ENCODE peak calls at places on chromosome 15, in ten cellular contexts. W is GM12891, H is HCT116, P is heart left ventricle, F is endothelial cell of umbilical vein, R is lower leg skin, T is ovary, U is A549, Y is IMR-90, B is uterus. S is an unnamed sample.
A peak's percentile ranks its signal among the peaks of the same experiment; 100 is the strongest.

GRCh38 chr15:100330629-100331215 is 11.1 kb downstream of the ADAMTS17 start:
- DNase-seq in P (no peak), B (no peak), W (no peak), U (no peak), T (no peak), H (no peak), Y (no peak), R (no peak), F (no peak), S (no peak)

GRCh38 chr15:90154861-90155626 is 46.1 kb upstream of the SEMA4B start:
- DNase-seq in R (no peak), B (no peak), P (no peak), U (peak; percentile 62), W (no peak), F (no peak), Y (peak; percentile 95), T (no peak), H (no peak), S (no peak)

GRCh38 chr15:78102741-78103140 is 10.4 kb downstream of the SH2D7 start:
- DNase-seq in H (no peak), F (no peak), R (no peak), W (no peak), Y (no peak), B (no peak), U (no peak), T (no peak), P (no peak), S (no peak)

GRCh38 chr15:81117136-81117535 is 16.9 kb upstream of the CFAP161 start:
- DNase-seq in F (no peak), T (no peak), Y (peak; percentile 66), H (no peak), B (no peak), U (no peak), R (no peak), P (no peak), W (no peak), S (no peak)

GRCh38 chr15:91855684-91856553 is 2.4 kb downstream of the SLCO3A1 start:
- DNase-seq in F (no peak), Y (no peak), W (no peak), U (peak; percentile 73), H (no peak), P (no peak), T (no peak), R (no peak), B (no peak), S (no peak)

GRCh38 chr15:45704329-45705249 is 69.8 kb downstream of the SQOR start:
- DNase-seq in H (no peak), U (no peak), R (no peak), F (peak; percentile 34), P (peak; percentile 7), B (no peak), Y (peak; percentile 37), T (no peak), W (no peak), S (no peak)

GRCh38 chr15:38304486-38304885 is 51.9 kb downstream of the SPRED1 start:
- DNase-seq in W (no peak), B (no peak), T (no peak), U (no peak), P (no peak), Y (no peak), R (no peak), H (no peak), F (no peak), S (no peak)

GRCh38 chr15:90344632-90345031 is 7.5 kb upstream of the ZNF774 start:
- DNase-seq in Y (no peak), W (no peak), P (no peak), U (no peak), B (no peak), H (no peak), F (no peak), T (no peak), R (no peak), S (no peak)

GRCh38 chr15:66854012-66854965 is 152.3 kb downstream of the SMAD6 start:
- DNase-seq in T (no peak), Y (no peak), R (no peak), U (no peak), H (no peak), F (no peak), B (no peak), P (peak; percentile 5), W (no peak), S (no peak)

GRCh38 chr15:57019496-57020160 is 101.2 kb downstream of the TCF12 start:
- DNase-seq in H (no peak), W (no peak), R (peak; percentile 23), Y (no peak), T (no peak), U (no peak), P (no peak), B (no peak), F (no peak), S (no peak)

GRCh38 chr15:60933914-60934885 is 294.9 kb downstream of the RORA start:
- DNase-seq in W (no peak), P (no peak), Y (peak; percentile 11), F (no peak), B (no peak), T (no peak), U (no peak), H (no peak), R (no peak), S (no peak)

GRCh38 chr15:50135123-50135541 is 16.1 kb upstream of the ATP8B4 start:
- DNase-seq in Y (peak; percentile 10), F (no peak), U (peak; percentile 51), R (no peak), P (no peak), W (no peak), H (no peak), T (no peak), B (no peak), S (peak; percentile 3)

GRCh38 chr15:41511331-41512077 is 2.1 kb downstream of the LTK start:
- DNase-seq in H (no peak), U (no peak), F (no peak), W (no peak), Y (no peak), R (no peak), T (no peak), B (no peak), P (no peak), S (no peak)

GRCh38 chr15:40843885-40844542 is at the start of gene SPINT1:
- DNase-seq in W (peak; percentile 43), P (no peak), U (no peak), Y (no peak), H (no peak), B (no peak), T (no peak), F (no peak), R (no peak), S (no peak)

DNA sequence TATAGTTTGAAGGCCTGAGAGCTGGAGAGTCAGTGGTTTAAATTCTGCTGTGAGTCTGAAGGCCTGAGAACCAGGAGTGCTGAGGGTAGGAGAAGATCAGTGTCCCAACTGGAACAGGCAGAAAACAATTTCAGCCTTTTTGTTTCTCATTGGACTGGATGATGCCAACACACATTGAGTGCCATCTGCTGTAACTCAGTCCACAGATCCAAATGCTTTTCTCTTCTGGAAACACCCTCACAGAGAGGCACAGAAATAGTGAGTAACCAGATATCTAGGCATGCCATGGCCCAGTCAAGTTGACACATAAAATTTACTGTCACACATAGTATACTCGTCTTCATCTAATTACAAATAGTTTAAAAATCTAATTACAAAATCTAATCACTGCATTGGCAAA is 100.8 kb downstream of the NEO1 start:
- DNase-seq in B (no peak), P (no peak), R (no peak), W (no peak), F (no peak), H (no peak), T (no peak), U (no peak), Y (no peak), S (no peak)
- TF ChIP-seq POLR2A in B (no peak), P (no peak), R (no peak), W (no peak), F (no peak), H (no peak), T (no peak), U (no peak), Y (no peak), S (no peak)

GRCh38 chr15:42548258-42549051 is at the start of the genes HAUS2 and LRRC57:
- DNase-seq in T (peak; percentile 90), P (peak; percentile 89), H (peak; percentile 72), B (peak; percentile 83), F (peak; percentile 88), U (peak; percentile 88), R (peak; percentile 73), W (peak; percentile 90), Y (peak; percentile 78), S (peak; percentile 82)
- TF ChIP-seq POLR2A in T (peak; percentile 90), P (no peak), H (peak; percentile 94), B (peak; percentile 94), F (peak; percentile 95), U (peak; percentile 92), R (peak; percentile 55), W (peak; percentile 85), Y (peak; percentile 73), S (peak; percentile 96)

GRCh38 chr15:63362873-63363272 is 18.8 kb downstream of the CA12 start:
- DNase-seq in U (no peak), F (no peak), H (no peak), Y (no peak), P (no peak), W (no peak), R (no peak), T (no peak), B (no peak), S (no peak)

GRCh38 chr15:63362196-63362595 is 19.4 kb downstream of the CA12 start:
- DNase-seq in B (no peak), Y (no peak), T (no peak), U (no peak), H (no peak), P (peak; percentile 50), R (no peak), F (no peak), W (no peak), S (no peak)

GRCh38 chr15:63358296-63359029 is 23.2 kb downstream of the CA12 start:
- DNase-seq in H (no peak), P (no peak), U (no peak), F (no peak), Y (no peak), W (no peak), B (no peak), R (no peak), T (no peak), S (no peak)

GRCh38 chr15:63357657-63358161 is 23.9 kb downstream of the CA12 start:
- DNase-seq in F (no peak), H (no peak), W (no peak), R (no peak), U (no peak), P (no peak), T (no peak), B (no peak), Y (no peak), S (no peak)

DNA sequence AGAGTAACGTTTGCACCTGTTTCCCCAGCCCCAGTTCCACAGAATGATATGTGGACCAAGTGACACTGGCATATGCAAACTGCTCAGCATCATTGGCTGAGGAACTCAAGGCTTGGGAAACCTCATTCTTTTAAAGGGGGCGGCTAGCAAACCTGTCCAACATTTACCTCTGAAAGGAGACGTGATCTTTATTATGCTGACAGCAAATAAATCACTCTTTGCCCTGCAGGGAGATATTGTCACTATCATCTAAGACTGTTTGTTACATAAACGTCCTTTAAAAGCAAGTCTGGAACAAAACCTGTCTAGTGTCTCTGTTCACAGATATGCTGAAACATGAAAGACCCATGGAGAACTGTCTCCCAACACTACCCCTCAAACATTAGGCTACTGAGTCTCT is 21.5 kb downstream of the CA12 start:
- DNase-seq in U (no peak), B (no peak), R (no peak), F (no peak), W (no peak), Y (no peak), T (no peak), H (no peak), P (no peak), S (no peak)
- TF ChIP-seq POLR2A in U (no peak), B (no peak), R (no peak), F (no peak), W (no peak), Y (no peak), T (no peak), H (no peak), P (no peak), S (no peak)

GRCh38 chr15:83653639-83654378 is at the start of gene ADAMTSL3:
- DNase-seq in F (no peak), T (peak; percentile 81), P (peak; percentile 84), U (peak; percentile 43), Y (no peak), B (peak; percentile 63), R (no peak), W (no peak), H (no peak), S (no peak)
- TF ChIP-seq POLR2A in F (no peak), T (no peak), P (no peak), U (no peak), Y (no peak), B (no peak), R (no peak), W (no peak), H (no peak), S (no peak)